ENCODE peak calls at places on chromosomes 7 and 10, in nine cellular contexts. One of them, this sample, is unnamed.

GRCh38 chr7:31004393-31004792 is 40.6 kb downstream of the GHRHR start:
- DNase-seq in stimulated activated CD8-positive, alpha-beta memory T cell treated with anti-CD3 and anti-CD28 coated beads, Interleukin-4, amount 100 ng/mL, for 24 hours: no peak
- DNase-seq in CD8-positive, alpha-beta T cell: no peak
- DNase-seq in AG08395: no peak
- DNase-seq in choroid plexus epithelial cell: no peak
- DNase-seq in HT-29: no peak
- DNase-seq in GM18507: no peak
- DNase-seq in AG09319: no peak
- DNase-seq in prostate gland: no peak
- DNase-seq in this sample: no peak

GRCh38 chr7:55307123-55307916 is 57.8 kb upstream of the LANCL2 start:
- DNase-seq in AG08395: no peak
- DNase-seq in CD8-positive, alpha-beta T cell: no peak
- DNase-seq in GM18507: no peak
- DNase-seq in AG09319: no peak
- DNase-seq in prostate gland: no peak
- DNase-seq in stimulated activated CD8-positive, alpha-beta memory T cell treated with anti-CD3 and anti-CD28 coated beads, Interleukin-4, amount 100 ng/mL, for 24 hours: no peak
- DNase-seq in HT-29: peak; percentile 25
- DNase-seq in choroid plexus epithelial cell: peak; percentile 36
- DNase-seq in this sample: no peak

GRCh38 chr10:5775705-5776104 is 37.5 kb downstream of the GDI2 start:
- DNase-seq in GM18507: no peak
- DNase-seq in choroid plexus epithelial cell: no peak
- DNase-seq in AG09319: no peak
- DNase-seq in prostate gland: no peak
- DNase-seq in stimulated activated CD8-positive, alpha-beta memory T cell treated with anti-CD3 and anti-CD28 coated beads, Interleukin-4, amount 100 ng/mL, for 24 hours: peak; percentile 55
- DNase-seq in AG08395: no peak
- DNase-seq in HT-29: no peak
- DNase-seq in CD8-positive, alpha-beta T cell: peak; percentile 63
- DNase-seq in this sample: peak; percentile 53

GRCh38 chr10:116101616-116102015 is 171.4 kb downstream of the GFRA1 start:
- DNase-seq in GM18507: no peak
- DNase-seq in AG08395: peak; percentile 37
- DNase-seq in HT-29: no peak
- DNase-seq in stimulated activated CD8-positive, alpha-beta memory T cell treated with anti-CD3 and anti-CD28 coated beads, Interleukin-4, amount 100 ng/mL, for 24 hours: no peak
- DNase-seq in prostate gland: no peak
- DNase-seq in choroid plexus epithelial cell: no peak
- DNase-seq in CD8-positive, alpha-beta T cell: no peak
- DNase-seq in AG09319: no peak
- DNase-seq in this sample: no peak

GRCh38 chr10:21638681-21639080 is 104.6 kb downstream of the MLLT10 start:
- DNase-seq in choroid plexus epithelial cell: no peak
- DNase-seq in stimulated activated CD8-positive, alpha-beta memory T cell treated with anti-CD3 and anti-CD28 coated beads, Interleukin-4, amount 100 ng/mL, for 24 hours: no peak
- DNase-seq in prostate gland: no peak
- DNase-seq in AG09319: no peak
- DNase-seq in AG08395: no peak
- DNase-seq in HT-29: no peak
- DNase-seq in GM18507: no peak
- DNase-seq in CD8-positive, alpha-beta T cell: no peak
- DNase-seq in this sample: no peak

GRCh38 chr7:151415375-151416112 is 5.7 kb upstream of the WDR86 start:
- DNase-seq in stimulated activated CD8-positive, alpha-beta memory T cell treated with anti-CD3 and anti-CD28 coated beads, Interleukin-4, amount 100 ng/mL, for 24 hours: no peak
- DNase-seq in AG08395: no peak
- DNase-seq in choroid plexus epithelial cell: peak; percentile 86
- DNase-seq in HT-29: no peak
- DNase-seq in CD8-positive, alpha-beta T cell: no peak
- DNase-seq in GM18507: no peak
- DNase-seq in AG09319: no peak
- DNase-seq in prostate gland: no peak
- DNase-seq in this sample: no peak

GRCh38 chr10:108862691-108863350 is 1060.5 kb downstream of the XPNPEP1 start:
- DNase-seq in choroid plexus epithelial cell: peak; percentile 31
- DNase-seq in HT-29: no peak
- DNase-seq in GM18507: no peak
- DNase-seq in AG09319: no peak
- DNase-seq in CD8-positive, alpha-beta T cell: no peak
- DNase-seq in stimulated activated CD8-positive, alpha-beta memory T cell treated with anti-CD3 and anti-CD28 coated beads, Interleukin-4, amount 100 ng/mL, for 24 hours: no peak
- DNase-seq in AG08395: peak; percentile 6
- DNase-seq in prostate gland: no peak
- DNase-seq in this sample: no peak

GRCh38 chr10:78457804-78458483 is 424.3 kb downstream of the RPS24 start:
- DNase-seq in HT-29: no peak
- DNase-seq in stimulated activated CD8-positive, alpha-beta memory T cell treated with anti-CD3 and anti-CD28 coated beads, Interleukin-4, amount 100 ng/mL, for 24 hours: no peak
- DNase-seq in CD8-positive, alpha-beta T cell: no peak
- DNase-seq in GM18507: no peak
- DNase-seq in AG08395: peak; percentile 71
- DNase-seq in AG09319: peak; percentile 22
- DNase-seq in choroid plexus epithelial cell: peak; percentile 45
- DNase-seq in prostate gland: no peak
- DNase-seq in this sample: no peak

GRCh38 chr7:35334511-35334910 is 80.6 kb upstream of the TBX20 start:
- DNase-seq in CD8-positive, alpha-beta T cell: no peak
- DNase-seq in choroid plexus epithelial cell: peak; percentile 8
- DNase-seq in stimulated activated CD8-positive, alpha-beta memory T cell treated with anti-CD3 and anti-CD28 coated beads, Interleukin-4, amount 100 ng/mL, for 24 hours: no peak
- DNase-seq in HT-29: no peak
- DNase-seq in AG09319: no peak
- DNase-seq in GM18507: no peak
- DNase-seq in AG08395: no peak
- DNase-seq in prostate gland: no peak
- DNase-seq in this sample: no peak

GRCh38 chr10:19788075-19788686 is 28.1 kb upstream of the PLXDC2 start:
- DNase-seq in AG09319: peak; percentile 23
- DNase-seq in prostate gland: peak; percentile 14
- DNase-seq in CD8-positive, alpha-beta T cell: no peak
- DNase-seq in choroid plexus epithelial cell: peak; percentile 89
- DNase-seq in GM18507: no peak
- DNase-seq in HT-29: peak; percentile 72
- DNase-seq in stimulated activated CD8-positive, alpha-beta memory T cell treated with anti-CD3 and anti-CD28 coated beads, Interleukin-4, amount 100 ng/mL, for 24 hours: no peak
- DNase-seq in AG08395: peak; percentile 41
- DNase-seq in this sample: no peak

GRCh38 chr10:71204746-71205145 is 7.6 kb upstream of the UNC5B start:
- DNase-seq in stimulated activated CD8-positive, alpha-beta memory T cell treated with anti-CD3 and anti-CD28 coated beads, Interleukin-4, amount 100 ng/mL, for 24 hours: no peak
- DNase-seq in AG08395: no peak
- DNase-seq in AG09319: no peak
- DNase-seq in CD8-positive, alpha-beta T cell: no peak
- DNase-seq in choroid plexus epithelial cell: no peak
- DNase-seq in GM18507: no peak
- DNase-seq in HT-29: no peak
- DNase-seq in prostate gland: no peak
- DNase-seq in this sample: no peak

This sample was measured in T-helper 2 cell.